ENCODE peak calls at places on chromosomes 2 and 18, in ten cellular contexts. J is NB4; T is AML-193; F is activated T-helper 1 cell treated with anti-CD3 and anti-CD28 coated beads, Interleukin-12 subunit alpha, Interleukin-12 subunit beta, Interleukin-2, Interleukin-4 antibody, amounts not matched to agents 30 ng/mL and 10 ng/mL and 1 ng/mL, durations not matched to agents 14 hours and 24 hours and 36 hours; I is Calu3; H is H54; Z is effector CD8-positive, alpha-beta T cell; P is HCT116; C is RKO; W is substantia nigra. Q is an unnamed sample.

GRCh38 chr2:84817239-84817655 is 63.6 kb downstream of the TRABD2A start:
- DNase-seq in T (no peak), I (no peak), Z (no peak), J (no peak), C (no peak), F (no peak), H (no peak), P (no peak), W (no peak), Q (peak; percentile 35)

GRCh38 chr2:100399714-100400113 is 17.8 kb downstream of the CHST10 start:
- DNase-seq in H (no peak), Z (no peak), W (no peak), F (no peak), J (no peak), P (no peak), C (no peak), T (no peak), I (no peak), Q (no peak)

GRCh38 chr2:168545439-168546082 is 89.5 kb downstream of the CERS6 start:
- DNase-seq in C (peak; percentile 68), J (no peak), P (peak; percentile 39), I (peak; percentile 62), T (no peak), H (peak; percentile 50), Z (no peak), W (no peak), F (no peak), Q (no peak)

GRCh38 chr2:39515897-39516346 is 78.8 kb upstream of the MAP4K3 start:
- DNase-seq in Z (no peak), W (no peak), C (no peak), H (no peak), I (no peak), P (no peak), J (no peak), T (no peak), F (no peak), Q (no peak)

GRCh38 chr2:209334188-209335017 is 89.4 kb upstream of the MAP2 start:
- DNase-seq in T (peak; percentile 67), F (peak; percentile 1), W (peak; percentile 15), J (peak; percentile 67), P (peak; percentile 60), Z (no peak), H (peak; percentile 9), C (peak; percentile 64), I (peak; percentile 70), Q (peak; percentile 59)

GRCh38 chr2:11389551-11390528 is 45.4 kb upstream of the ROCK2 start:
- DNase-seq in H (no peak), F (no peak), T (no peak), P (no peak), J (no peak), Z (no peak), I (peak; percentile 87), W (no peak), C (no peak), Q (no peak)

GRCh38 chr2:19408592-19408991 is 50.2 kb upstream of the OSR1 start:
- DNase-seq in P (no peak), T (no peak), H (no peak), F (no peak), C (no peak), W (no peak), I (no peak), J (no peak), Z (no peak), Q (no peak)

GRCh38 chr2:218383892-218384519 is 1.9 kb downstream of the SLC11A1 start:
- DNase-seq in I (no peak), P (no peak), T (no peak), C (no peak), J (peak; percentile 55), W (no peak), H (peak; percentile 58), F (no peak), Z (no peak), Q (no peak)

GRCh38 chr2:158644139-158644538 is 151.0 kb upstream of the DAPL1 start:
- DNase-seq in J (no peak), T (no peak), F (no peak), C (no peak), W (no peak), P (no peak), I (no peak), Z (no peak), H (peak; percentile 23), Q (no peak)

GRCh38 chr2:136765256-136765735 is at the start of gene THSD7B:
- DNase-seq in J (no peak), I (no peak), F (no peak), P (no peak), W (no peak), H (no peak), C (no peak), Z (no peak), T (no peak), Q (no peak)

GRCh38 chr2:122873951-122874350 is 1118.5 kb downstream of the TSN start:
- DNase-seq in T (no peak), W (no peak), H (no peak), P (no peak), J (no peak), F (no peak), Z (no peak), C (no peak), I (no peak), Q (no peak)

GRCh38 chr2:47345584-47345913 is 57.4 kb upstream of the MSH2 start:
- DNase-seq in I (no peak), P (no peak), C (no peak), H (no peak), J (no peak), F (no peak), W (no peak), Z (no peak), T (no peak), Q (no peak)

GRCh38 chr18:49162226-49162848 is 211.6 kb upstream of the SMAD7 start:
- DNase-seq in Z (no peak), P (no peak), H (no peak), J (peak; percentile 12), F (no peak), C (no peak), I (no peak), T (no peak), W (no peak), Q (no peak)

GRCh38 chr18:6219116-6219717 is 195.5 kb downstream of the L3MBTL4 start:
- DNase-seq in H (peak; percentile 33), T (peak; percentile 4), J (peak; percentile 39), F (no peak), I (no peak), W (peak; percentile 23), P (no peak), Z (no peak), C (peak; percentile 54), Q (peak; percentile 24)

GRCh38 chr2:205297368-205297767 is 384.9 kb upstream of the NRP2 start:
- DNase-seq in P (no peak), I (no peak), Z (no peak), W (no peak), F (no peak), C (no peak), J (no peak), H (no peak), T (no peak), Q (no peak)

GRCh38 chr2:152406119-152406835 is 71.3 kb downstream of the FMNL2 start:
- DNase-seq in H (no peak), I (no peak), F (no peak), W (no peak), C (no peak), J (no peak), Z (no peak), T (no peak), P (no peak), Q (no peak)

GRCh38 chr2:383173-383572 is 95.3 kb upstream of the ALKAL2 start:
- DNase-seq in H (no peak), Z (no peak), J (no peak), T (no peak), W (peak; percentile 48), I (peak; percentile 37), C (no peak), F (no peak), P (no peak), Q (no peak)

GRCh38 chr18:8615397-8616025 is 6.3 kb downstream of the RAB12 start:
- DNase-seq in T (peak; percentile 58), H (peak; percentile 83), I (no peak), Z (no peak), J (peak; percentile 77), F (no peak), W (no peak), C (peak; percentile 67), P (no peak), Q (no peak)

GRCh38 chr2:95670167-95670566 is 78.4 kb downstream of the TRIM43 start:
- DNase-seq in F (no peak), P (no peak), C (no peak), Z (no peak), W (no peak), T (no peak), J (no peak), H (no peak), I (no peak), Q (no peak)

GRCh38 chr2:175872716-175873115 is 129.4 kb downstream of the LNPK start:
- DNase-seq in T (no peak), P (no peak), W (no peak), I (no peak), F (no peak), Z (no peak), J (no peak), C (no peak), H (no peak), Q (no peak)

GRCh38 chr2:207468504-207468903 is 61.3 kb upstream of the CREB1 start:
- DNase-seq in T (no peak), P (no peak), J (no peak), C (no peak), F (no peak), I (no peak), H (no peak), Z (no peak), W (no peak), Q (no peak)

GRCh38 chr2:65666156-65666725 is 233.8 kb upstream of the SPRED2 start:
- DNase-seq in T (no peak), I (peak; percentile 15), W (no peak), Z (no peak), C (peak; percentile 25), H (peak; percentile 49), F (no peak), J (peak; percentile 93), P (no peak), Q (peak; percentile 4)

GRCh38 chr2:233815861-233816260 is 37.7 kb downstream of the MROH2A start:
- DNase-seq in J (no peak), P (no peak), Z (no peak), T (no peak), C (no peak), I (no peak), F (no peak), H (no peak), W (no peak), Q (no peak)

GRCh38 chr2:100029460-100029859 is 112.9 kb downstream of the AFF3 start:
- DNase-seq in H (no peak), Z (no peak), W (no peak), C (no peak), F (no peak), J (no peak), P (no peak), T (no peak), I (no peak), Q (no peak)

GRCh38 chr2:112006076-112006410 is 49.0 kb upstream of the TMEM87B start:
- DNase-seq in Z (no peak), T (peak; percentile 88), J (peak; percentile 80), P (no peak), I (no peak), F (no peak), H (no peak), W (no peak), C (peak; percentile 64), Q (no peak)

GRCh38 chr2:48624696-48625095 is 7.0 kb downstream of the GTF2A1L start:
- DNase-seq in T (no peak), P (no peak), C (no peak), I (no peak), Z (no peak), F (no peak), H (no peak), W (no peak), J (no peak), Q (no peak)

GRCh38 chr2:191696001-191696400 is 18.1 kb downstream of the NABP1 start:
- DNase-seq in H (no peak), F (no peak), I (no peak), Z (no peak), C (peak; percentile 86), W (no peak), P (no peak), T (no peak), J (no peak), Q (no peak)

GRCh38 chr18:35076556-35076955 is 35.3 kb downstream of the MAPRE2 start:
- DNase-seq in P (no peak), T (no peak), I (no peak), W (no peak), Z (no peak), F (no peak), H (peak; percentile 19), C (peak; percentile 40), J (no peak), Q (no peak)